ENCODE peak calls at places on chromosomes 13 and 19, in seven cellular contexts. B, H, P, O, V, L and Z are unnamed samples.

GRCh38 chr13:36515466-36515865 is 83.2 kb downstream of the CCNA1 start:
- DNase-seq in B (no peak), H (no peak), P (no peak), O (no peak), V (no peak), L (no peak), Z (no peak)

GRCh38 chr19:2433854-2434253 is 6.5 kb upstream of the TIMM13 start:
- DNase-seq in B (no peak), H (no peak), P (no peak), O (no peak), V (no peak), L (no peak), Z (no peak)

GRCh38 chr19:44903602-44904425 is 1.8 kb upstream of the APOE start:
- DNase-seq in B (peak), H (peak), P (peak), O (peak), V (peak), L (peak), Z (peak)

GRCh38 chr13:98893361-98893760 is 84.5 kb downstream of the DOCK9 start:
- DNase-seq in B (no peak), H (no peak), P (no peak), O (no peak), V (no peak), L (no peak), Z (no peak)

GRCh38 chr13:101398920-101399319 is 17.4 kb downstream of the NALCN start:
- DNase-seq in B (peak), H (no peak), P (no peak), O (no peak), V (no peak), L (no peak), Z (no peak)

GRCh38 chr19:8561071-8561764 is 16.0 kb downstream of the MYO1F start:
- DNase-seq in B (no peak), H (no peak), P (no peak), O (no peak), V (no peak), L (no peak), Z (no peak)

GRCh38 chr13:106176103-106176502 is 359.4 kb downstream of the EFNB2 start:
- DNase-seq in B (no peak), H (no peak), P (no peak), O (no peak), V (no peak), L (no peak), Z (no peak)

GRCh38 chr13:75705395-75705794 is 69.3 kb downstream of the LMO7 start:
- DNase-seq in B (no peak), H (no peak), P (peak), O (no peak), V (no peak), L (no peak), Z (no peak)

GRCh38 chr19:13100031-13100588 is 2.5 kb downstream of the LYL1 start:
- DNase-seq in B (no peak), H (no peak), P (no peak), O (no peak), V (no peak), L (no peak), Z (peak)

GRCh38 chr19:45770192-45771101 is 1.4 kb upstream of the SIX5 start:
- DNase-seq in B (peak), H (peak), P (peak), O (peak), V (peak), L (peak), Z (peak)

GRCh38 chr19:18157465-18158063 is 4.6 kb downstream of the PIK3R2 start:
- DNase-seq in B (no peak), H (no peak), P (peak), O (peak), V (no peak), L (peak), Z (peak)

GRCh38 chr19:2532252-2533071 is 56.5 kb downstream of the GADD45B start:
- DNase-seq in B (no peak), H (no peak), P (peak), O (no peak), V (no peak), L (no peak), Z (no peak)

GRCh38 chr13:25018729-25019115 is 77.2 kb upstream of the PABPC3 start:
- DNase-seq in B (no peak), H (no peak), P (no peak), O (no peak), V (no peak), L (no peak), Z (no peak)

GRCh38 chr19:6862673-6863078 is 24.7 kb upstream of the ADGRE1 start:
- DNase-seq in B (peak), H (peak), P (peak), O (peak), V (peak), L (peak), Z (peak)

GRCh38 chr19:55672418-55672817 is 2.6 kb upstream of the EPN1 start:
- DNase-seq in B (no peak), H (no peak), P (no peak), O (no peak), V (no peak), L (no peak), Z (no peak)

GRCh38 chr13:57724486-57725272 is 93.1 kb downstream of the PCDH17 start:
- DNase-seq in B (no peak), H (no peak), P (no peak), O (no peak), V (no peak), L (no peak), Z (no peak)

GRCh38 chr19:18388328-18389094 is 2.6 kb downstream of the GDF15 start:
- DNase-seq in B (no peak), H (peak), P (peak), O (peak), V (peak), L (peak), Z (peak)

GRCh38 chr13:49657241-49657641 is 28.9 kb downstream of the ARL11 start:
- DNase-seq in B (no peak), H (no peak), P (no peak), O (peak), V (no peak), L (no peak), Z (no peak)

DNA sequence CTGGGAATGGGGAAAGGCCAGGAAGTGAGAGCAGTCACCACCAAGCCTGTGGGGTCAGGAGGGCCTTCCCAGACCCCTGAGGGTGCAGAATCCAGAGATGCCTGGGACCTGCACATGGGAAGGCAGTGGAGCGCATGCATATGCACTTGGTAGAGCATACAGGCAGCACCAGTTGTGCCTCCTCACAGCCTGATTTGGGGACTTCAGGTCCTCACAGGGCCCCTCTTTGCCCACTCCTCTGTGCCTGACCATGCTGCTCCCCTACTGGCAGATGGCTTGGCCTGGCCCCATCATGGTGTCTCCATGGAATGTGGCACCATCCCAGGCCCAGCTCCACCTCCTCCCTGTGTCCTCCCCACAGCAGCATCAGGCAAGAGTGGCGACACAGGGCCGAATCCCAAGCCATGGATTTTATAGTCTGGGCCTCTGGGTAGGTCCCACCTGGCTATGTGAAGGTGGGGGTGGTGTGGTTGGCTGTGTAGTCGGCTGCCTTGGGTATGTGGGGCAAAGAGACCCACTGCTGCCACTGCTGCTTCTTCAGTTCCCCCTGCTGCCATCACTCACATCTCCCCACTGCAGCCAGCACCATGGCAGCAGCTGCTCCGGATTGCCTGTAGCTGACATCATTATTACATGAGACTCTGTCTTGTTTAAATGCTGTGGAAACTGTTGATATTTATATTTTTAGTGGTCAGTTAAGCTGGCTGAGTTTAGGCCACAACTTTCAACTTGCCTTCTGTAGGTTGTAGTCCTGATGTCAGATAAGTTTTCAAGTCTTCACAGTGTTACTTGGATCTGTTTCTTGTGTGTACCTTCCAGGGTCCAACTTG is 247.0 kb downstream of the GPC6 start:
- DNase-seq in B (no peak), H (no peak), P (no peak), O (no peak), V (no peak), L (no peak), Z (no peak)
- H3K27ac ChIP-seq in B (no peak), H (no peak), P (no peak), O (no peak), V (no peak), L (no peak), Z (no peak)

GRCh38 chr13:113455384-113455783 is 2.1 kb upstream of the ADPRHL1 start:
- DNase-seq in B (no peak), H (no peak), P (no peak), O (no peak), V (no peak), L (no peak), Z (no peak)

GRCh38 chr13:113453962-113454361 is 674 bp upstream of the ADPRHL1 start:
- DNase-seq in B (no peak), H (no peak), P (no peak), O (no peak), V (no peak), L (no peak), Z (no peak)

GRCh38 chr13:113454936-113455335 is 1.6 kb upstream of the ADPRHL1 start:
- DNase-seq in B (no peak), H (no peak), P (no peak), O (no peak), V (no peak), L (no peak), Z (no peak)

GRCh38 chr13:113451951-113452421 is 1.3 kb downstream of the ADPRHL1 start:
- DNase-seq in B (no peak), H (no peak), P (no peak), O (peak), V (peak), L (no peak), Z (no peak)

GRCh38 chr13:113452942-113453901 is at the start of gene ADPRHL1:
- DNase-seq in B (no peak), H (no peak), P (no peak), O (peak), V (peak), L (no peak), Z (no peak)
- H3K27ac ChIP-seq in B (no peak), H (no peak), P (peak), O (peak), V (peak), L (no peak), Z (no peak)

GRCh38 chr19:14418743-14419037 is 451 bp downstream of the DDX39A start:
- DNase-seq in B (no peak), H (no peak), P (no peak), O (no peak), V (no peak), L (no peak), Z (no peak)
- H3K27ac ChIP-seq in B (peak), H (peak), P (peak), O (peak), V (peak), L (peak), Z (peak)

GRCh38 chr19:16075430-16076153 is 703 bp upstream of the TPM4 start:
- DNase-seq in B (no peak), H (no peak), P (no peak), O (no peak), V (no peak), L (no peak), Z (no peak)

GRCh38 chr19:16074488-16075365 is 1.6 kb upstream of the TPM4 start:
- DNase-seq in B (no peak), H (no peak), P (no peak), O (no peak), V (no peak), L (no peak), Z (no peak)

GRCh38 chr19:16071072-16071691 is 5.1 kb upstream of the TPM4 start:
- DNase-seq in B (no peak), H (no peak), P (no peak), O (no peak), V (no peak), L (no peak), Z (no peak)

GRCh38 chr19:16073988-16074387 is 2.3 kb upstream of the TPM4 start:
- DNase-seq in B (no peak), H (no peak), P (no peak), O (no peak), V (no peak), L (no peak), Z (peak)

DNA sequence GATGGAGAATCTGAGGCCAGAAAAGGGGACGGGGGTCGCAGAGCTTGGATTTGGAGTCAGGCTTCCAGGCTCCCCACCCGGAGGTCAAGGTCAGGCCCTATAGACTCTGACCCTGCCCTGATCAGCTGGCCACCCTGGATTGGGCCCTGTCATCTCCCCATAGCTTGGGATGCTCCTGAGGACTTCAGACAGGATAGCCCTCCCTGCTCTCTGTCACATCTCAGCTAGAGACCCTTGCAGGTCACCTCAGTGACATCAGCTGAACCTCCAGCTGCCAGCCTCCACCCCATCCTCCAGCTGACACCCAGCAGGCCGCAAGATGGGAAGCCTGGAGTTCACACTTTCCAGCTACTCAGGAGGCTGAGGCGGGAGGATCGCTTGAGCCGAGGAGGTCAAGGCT is 2.8 kb upstream of the TPM4 start:
- DNase-seq in B (no peak), H (no peak), P (no peak), O (no peak), V (no peak), L (no peak), Z (no peak)
- H3K27ac ChIP-seq in B (peak), H (peak), P (peak), O (no peak), V (peak), L (no peak), Z (no peak)

DNA sequence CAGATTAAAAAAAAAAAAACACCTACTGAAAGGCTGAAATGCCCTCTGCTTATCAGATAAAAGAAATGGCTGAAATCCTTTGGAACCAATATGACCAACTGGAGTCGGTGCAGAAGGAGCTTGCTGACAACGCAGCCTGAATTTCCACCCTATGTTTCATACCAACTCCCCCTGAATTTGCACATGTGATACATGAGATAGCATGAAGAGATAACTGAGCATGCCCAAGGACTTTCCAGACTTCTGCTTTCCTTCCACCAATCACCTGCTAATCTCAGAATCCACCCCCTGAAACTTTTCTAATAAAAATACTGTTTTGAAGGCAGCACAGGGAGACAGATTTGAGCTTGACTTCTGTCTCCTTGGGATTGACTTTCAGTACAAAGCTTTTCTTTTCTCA is 32.2 kb upstream of the WDFY2 start:
- DNase-seq in B (no peak), H (no peak), P (no peak), O (no peak), V (no peak), L (no peak), Z (no peak)
- H3K27ac ChIP-seq in B (no peak), H (peak), P (no peak), O (no peak), V (no peak), L (no peak), Z (no peak)

GRCh38 chr13:40571338-40571737 is 95.1 kb downstream of the FOXO1 start:
- DNase-seq in B (no peak), H (no peak), P (no peak), O (no peak), V (no peak), L (no peak), Z (peak)
- H3K27ac ChIP-seq in B (no peak), H (no peak), P (no peak), O (no peak), V (no peak), L (no peak), Z (peak)

GRCh38 chr13:94115054-94115453 is 364.4 kb downstream of the DCT start:
- DNase-seq in B (no peak), H (no peak), P (no peak), O (no peak), V (no peak), L (no peak), Z (no peak)

GRCh38 chr13:94110011-94110410 is 369.5 kb downstream of the DCT start:
- DNase-seq in B (no peak), H (no peak), P (no peak), O (no peak), V (no peak), L (no peak), Z (no peak)

GRCh38 chr13:94114166-94114565 is 365.3 kb downstream of the DCT start:
- DNase-seq in B (no peak), H (no peak), P (no peak), O (no peak), V (no peak), L (no peak), Z (no peak)

GRCh38 chr13:94112227-94112626 is 367.3 kb downstream of the DCT start:
- DNase-seq in B (no peak), H (peak), P (peak), O (peak), V (no peak), L (no peak), Z (no peak)

GRCh38 chr13:94112731-94113130 is 366.8 kb downstream of the DCT start:
- DNase-seq in B (no peak), H (no peak), P (no peak), O (no peak), V (no peak), L (no peak), Z (no peak)
- H3K27ac ChIP-seq in B (no peak), H (no peak), P (no peak), O (no peak), V (no peak), L (no peak), Z (no peak)

GRCh38 chr19:33302175-33302973 is at the start of gene CEBPA:
- DNase-seq in B (no peak), H (peak), P (peak), O (peak), V (peak), L (peak), Z (peak)
- H3K27ac ChIP-seq in B (peak), H (peak), P (peak), O (peak), V (peak), L (peak), Z (no peak)

GRCh38 chr13:51826606-51827005 is 18.4 kb downstream of the TMEM272 start:
- DNase-seq in B (no peak), H (no peak), P (no peak), O (no peak), V (peak), L (no peak), Z (peak)
- H3K27ac ChIP-seq in B (no peak), H (no peak), P (no peak), O (no peak), V (peak), L (no peak), Z (peak)